ENCODE peak calls at places on chromosomes 7 and 10, in five cellular contexts. F is neuronal stem cell, V is trophoblast cell, Y is H1, A is mesenchymal stem cell. J is an unnamed sample.
A peak's percentile ranks its signal among the peaks of the same experiment; 100 is the strongest.

GRCh38 chr7:5691536-5692090 is 89.8 kb downstream of the RNF216 start:
- DNase-seq in A (peak; percentile 76), Y (no peak), F (no peak), V (no peak), J (no peak)

GRCh38 chr7:68511281-68511680 is 1087.0 kb upstream of the AUTS2 start:
- DNase-seq in V (no peak), F (peak; percentile 54), Y (no peak), A (no peak), J (no peak)

GRCh38 chr10:71459513-71459912 is 62.8 kb downstream of the CDH23 start:
- DNase-seq in F (no peak), Y (no peak), V (no peak), A (no peak), J (peak; percentile 48)

GRCh38 chr7:14740606-14741005 is 161.9 kb downstream of the DGKB start:
- DNase-seq in A (no peak), F (no peak), Y (no peak), V (no peak), J (no peak)

GRCh38 chr7:108406474-108406873 is 49.8 kb downstream of the NRCAM start:
- DNase-seq in V (no peak), A (peak; percentile 72), F (no peak), Y (no peak), J (no peak)

GRCh38 chr7:15667999-15668398 is 18.5 kb downstream of the MEOX2 start:
- DNase-seq in A (no peak), V (no peak), Y (no peak), F (peak; percentile 15), J (no peak)

GRCh38 chr10:113573368-113573767 is 20.5 kb downstream of the HABP2 start:
- DNase-seq in Y (no peak), A (no peak), V (no peak), F (no peak), J (no peak)

GRCh38 chr7:39228946-39229345 is 251.2 kb downstream of the POU6F2 start:
- DNase-seq in A (peak; percentile 81), Y (peak; percentile 31), F (no peak), V (no peak), J (peak; percentile 41)

GRCh38 chr7:36216063-36216684 is 63.1 kb downstream of the EEPD1 start:
- DNase-seq in A (peak; percentile 61), Y (no peak), F (no peak), V (no peak), J (no peak)

GRCh38 chr7:11171569-11172192 is 198.0 kb downstream of the PHF14 start:
- DNase-seq in Y (no peak), F (no peak), A (no peak), V (no peak), J (no peak)

GRCh38 chr7:909358-910329 is 33.3 kb downstream of the GET4 start:
- DNase-seq in V (no peak), F (peak; percentile 15), A (peak; percentile 55), Y (no peak), J (no peak)

GRCh38 chr10:42942279-42942932 is 134.5 kb upstream of the RET start:
- DNase-seq in F (no peak), Y (no peak), V (no peak), A (no peak), J (peak; percentile 22)

GRCh38 chr7:143458263-143458662 is 15.0 kb downstream of the TAS2R60 start:
- DNase-seq in F (no peak), V (no peak), Y (no peak), A (no peak), J (no peak)

GRCh38 chr10:86244995-86245394 is 121.6 kb downstream of the GRID1 start:
- DNase-seq in V (no peak), A (no peak), Y (no peak), F (no peak), J (no peak)

GRCh38 chr7:99975782-99976521 is at the start of gene AZGP1:
- DNase-seq in Y (no peak), A (no peak), F (no peak), V (no peak), J (no peak)

GRCh38 chr7:95933618-95934017 is 161.3 kb downstream of the DYNC1I1 start:
- DNase-seq in A (no peak), V (no peak), Y (no peak), F (no peak), J (no peak)

GRCh38 chr10:89515031-89515841 is 20.2 kb downstream of the SLC16A12 start:
- DNase-seq in Y (no peak), A (peak; percentile 96), V (no peak), F (no peak), J (no peak)

GRCh38 chr10:49089789-49090595 is 25.3 kb downstream of the VSTM4 start:
- DNase-seq in F (no peak), A (peak; percentile 0), V (no peak), Y (no peak), J (no peak)

GRCh38 chr7:46492460-46492859 is 571.4 kb upstream of the IGFBP3 start:
- DNase-seq in F (no peak), Y (no peak), V (no peak), A (no peak), J (no peak)

GRCh38 chr7:158351481-158351880 is 236.1 kb downstream of the PTPRN2 start:
- DNase-seq in A (no peak), Y (no peak), V (no peak), F (no peak), J (peak; percentile 27)

GRCh38 chr7:12729112-12729511 is 41.7 kb downstream of the ARL4A start:
- DNase-seq in F (no peak), A (peak; percentile 47), V (no peak), Y (peak; percentile 41), J (peak; percentile 79)

GRCh38 chr7:155961241-155962190 is 149.3 kb upstream of the SHH start:
- DNase-seq in A (no peak), Y (no peak), V (peak; percentile 8), F (no peak), J (no peak)

GRCh38 chr7:3922175-3922635 is 621.2 kb downstream of the SDK1 start:
- DNase-seq in A (peak; percentile 97), Y (peak; percentile 34), F (peak; percentile 6), V (peak; percentile 86), J (peak; percentile 84)

GRCh38 chr10:132044803-132045202 is 20.9 kb upstream of the JAKMIP3 start:
- DNase-seq in A (no peak), V (no peak), Y (no peak), F (no peak), J (no peak)

GRCh38 chr10:123926401-123927264 is 35.0 kb upstream of the CPXM2 start:
- DNase-seq in A (no peak), V (no peak), F (no peak), Y (no peak), J (no peak)

GRCh38 chr10:15684768-15685167 is 35.0 kb downstream of the ITGA8 start:
- DNase-seq in F (no peak), V (no peak), A (no peak), Y (no peak), J (no peak)

GRCh38 chr7:41869091-41869490 is 166.2 kb upstream of the INHBA start:
- DNase-seq in A (peak; percentile 16), F (no peak), V (no peak), Y (no peak), J (no peak)

GRCh38 chr10:125141860-125142484 is 18.4 kb downstream of the CTBP2 start:
- DNase-seq in F (no peak), Y (no peak), V (no peak), A (no peak), J (no peak)

GRCh38 chr10:93075369-93076221 is 1.9 kb downstream of the CYP26A1 start:
- DNase-seq in A (no peak), V (no peak), Y (no peak), F (no peak), J (no peak)

GRCh38 chr7:150359007-150359917 is 9.4 kb upstream of the REPIN1 start:
- DNase-seq in F (no peak), A (no peak), Y (no peak), V (no peak), J (no peak)

GRCh38 chr10:99535764-99536399 is 3.1 kb downstream of the NKX2-3 start:
- DNase-seq in A (no peak), Y (no peak), V (no peak), F (no peak), J (peak; percentile 49)

GRCh38 chr7:122901250-122901649 is 15.0 kb upstream of the CADPS2 start:
- DNase-seq in A (peak; percentile 49), V (no peak), F (no peak), Y (no peak), J (no peak)

GRCh38 chr7:152313879-152314604 is 121.8 kb downstream of the KMT2C start:
- DNase-seq in V (no peak), A (peak; percentile 81), Y (no peak), F (no peak), J (no peak)

GRCh38 chr7:78139335-78139734 is 340.8 kb downstream of the PHTF2 start:
- DNase-seq in Y (no peak), F (no peak), V (no peak), A (peak; percentile 89), J (no peak)
- H2BK12ac ChIP-seq in Y (no peak overlapping the region), F (no peak overlapping the region), V (no peak overlapping the region), A (no peak overlapping the region), J (no peak overlapping the region)

GRCh38 chr10:70458329-70459060 is 17.0 kb upstream of the NODAL start:
- DNase-seq in A (peak; percentile 87), V (no peak), Y (no peak), F (peak; percentile 41), J (peak; percentile 57)

GRCh38 chr10:70457759-70458305 is 16.4 kb upstream of the NODAL start:
- DNase-seq in Y (no peak), F (no peak), A (no peak), V (no peak), J (no peak)

GRCh38 chr10:70459771-70460490 is 18.4 kb upstream of the NODAL start:
- DNase-seq in V (no peak), F (no peak), Y (no peak), A (no peak), J (peak; percentile 67)

GRCh38 chr10:70461397-70462348 is 16.9 kb upstream of the PALD1 start:
- DNase-seq in V (peak; percentile 45), A (peak; percentile 60), F (peak; percentile 47), Y (no peak), J (peak; percentile 75)

DNA sequence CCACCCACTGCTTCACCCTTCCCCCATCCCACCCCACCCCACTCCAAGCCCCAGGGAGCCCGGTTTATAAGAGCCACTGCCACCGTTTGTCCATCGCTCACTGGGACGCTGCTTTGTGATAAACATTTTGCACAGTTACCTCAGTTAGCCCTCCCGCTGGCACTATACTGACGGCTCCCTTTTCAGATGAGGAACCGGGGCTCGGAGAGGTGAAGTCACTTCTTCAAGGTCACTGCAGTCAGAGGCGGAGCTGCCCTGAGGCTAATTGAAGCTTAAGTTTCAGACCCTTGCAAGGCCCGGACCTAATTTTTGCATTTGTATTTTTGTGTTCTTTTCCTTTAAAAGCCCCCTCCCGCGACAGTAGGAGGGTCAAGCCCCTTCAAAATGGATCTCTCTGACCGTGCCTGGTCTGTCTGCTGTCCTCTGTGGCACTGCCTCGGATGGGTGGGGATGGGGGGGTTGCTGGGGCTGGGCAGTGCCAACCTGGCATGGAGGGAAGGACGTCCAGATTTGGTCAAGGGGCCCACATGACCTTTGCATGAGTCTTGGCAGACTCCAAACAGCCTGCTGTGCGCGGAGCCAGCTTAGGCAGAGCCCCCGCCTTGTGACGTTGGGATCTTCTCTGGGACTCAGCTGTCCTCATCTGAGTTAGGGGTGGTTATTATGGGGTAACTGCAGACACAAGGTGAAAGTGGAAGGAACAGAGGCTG is 17.7 kb upstream of the NODAL start:
- DNase-seq in F (no peak), V (no peak), Y (no peak), A (no peak), J (peak; percentile 64)
- H3K4me1 ChIP-seq in F (peaks cover 7% of the 10 kb centered on the region), V (peaks cover 11% of the 10 kb centered on the region), Y (peaks cover 10% of the 10 kb centered on the region), A (peaks cover 22% of the 10 kb centered on the region), J (peaks cover 13% of the 10 kb centered on the region)

GRCh38 chr10:7706534-7707073 is 3.5 kb downstream of the ITIH2 start:
- DNase-seq in A (no peak), V (no peak), Y (no peak), F (no peak), J (no peak)
- H2BK12ac ChIP-seq in A (no peak overlapping the region), V (no peak overlapping the region), Y (no peak overlapping the region), F (no peak overlapping the region), J (no peak overlapping the region)

GRCh38 chr7:29214056-29214455 is 19.5 kb downstream of the CHN2 start:
- DNase-seq in F (no peak), V (no peak), Y (no peak), A (no peak), J (no peak)
- H3K4me1 ChIP-seq in F (peaks cover 3% of the 10 kb centered on the region), V (peaks cover 17% of the 10 kb centered on the region), Y (no peaks in the 10 kb centered on the region), A (no peaks in the 10 kb centered on the region), J (peaks cover 2% of the 10 kb centered on the region)

J was measured in H9.